ENCODE peak calls at places on chromosomes 7 and 10, in nine cellular contexts. Y, B, Z, J, R, A, P, S and E are unnamed samples.

GRCh38 chr7:31875424-31875823 is 188.4 kb downstream of the PPP1R17 start:
- DNase-seq in Y (no peak), B (no peak), Z (no peak), J (no peak), R (peak), A (peak), P (no peak), S (no peak), E (no peak)

GRCh38 chr10:71881956-71882355 is 30.9 kb upstream of the PSAP start:
- DNase-seq in Y (no peak), B (no peak), Z (no peak), J (no peak), R (no peak), A (no peak), P (no peak), S (no peak), E (no peak)

GRCh38 chr10:4830546-4830945 is 4.5 kb downstream of the AKR1E2 start:
- DNase-seq in Y (no peak), B (no peak), Z (no peak), J (no peak), R (no peak), A (no peak), P (no peak), S (no peak), E (no peak)

GRCh38 chr7:147894271-147894670 is 696.3 kb upstream of the C7orf33 start:
- DNase-seq in Y (no peak), B (no peak), Z (no peak), J (no peak), R (no peak), A (no peak), P (no peak), S (no peak), E (no peak)

GRCh38 chr10:15427836-15428414 is 56.8 kb upstream of the FAM171A1 start:
- DNase-seq in Y (no peak), B (no peak), Z (no peak), J (no peak), R (peak), A (no peak), P (peak), S (no peak), E (peak)

GRCh38 chr10:80464557-80465466 is 10.7 kb downstream of the TSPAN14 start:
- DNase-seq in Y (no peak), B (no peak), Z (no peak), J (peak), R (no peak), A (peak), P (no peak), S (no peak), E (no peak)

GRCh38 chr10:23981520-23982309 is 227.2 kb upstream of the KIAA1217 start:
- DNase-seq in Y (no peak), B (no peak), Z (no peak), J (no peak), R (no peak), A (no peak), P (no peak), S (no peak), E (no peak)

GRCh38 chr10:50561266-50561665 is 62.5 kb downstream of the SGMS1 start:
- DNase-seq in Y (no peak), B (no peak), Z (no peak), J (no peak), R (no peak), A (no peak), P (peak), S (no peak), E (no peak)

GRCh38 chr7:151351967-151352366 is 10.4 kb downstream of the NUB1 start:
- DNase-seq in Y (no peak), B (peak), Z (peak), J (no peak), R (no peak), A (no peak), P (no peak), S (no peak), E (peak)

GRCh38 chr10:13839430-13839986 is 252.7 kb downstream of the PRPF18 start:
- DNase-seq in Y (peak), B (no peak), Z (no peak), J (peak), R (peak), A (peak), P (peak), S (no peak), E (no peak)

GRCh38 chr7:101088858-101089529 is 3.7 kb downstream of the TRIM56 start:
- DNase-seq in Y (no peak), B (no peak), Z (no peak), J (no peak), R (no peak), A (no peak), P (no peak), S (no peak), E (no peak)

GRCh38 chr7:151110941-151111645 is 24.8 kb downstream of the AGAP3 start:
- DNase-seq in Y (peak), B (peak), Z (peak), J (peak), R (peak), A (peak), P (no peak), S (no peak), E (peak)

GRCh38 chr10:81728692-81729091 is 146.3 kb upstream of the NRG3 start:
- DNase-seq in Y (no peak), B (no peak), Z (no peak), J (no peak), R (no peak), A (no peak), P (no peak), S (no peak), E (no peak)

GRCh38 chr10:63069318-63069717 is 63.8 kb upstream of the NRBF2 start:
- DNase-seq in Y (no peak), B (no peak), Z (no peak), J (no peak), R (no peak), A (no peak), P (no peak), S (no peak), E (no peak)

GRCh38 chr10:60394444-60394843 is 4.8 kb upstream of the ANK3 start:
- DNase-seq in Y (no peak), B (peak), Z (peak), J (no peak), R (no peak), A (no peak), P (no peak), S (no peak), E (peak)

GRCh38 chr10:120841522-120842189 is 9.5 kb upstream of the WDR11 start:
- DNase-seq in Y (no peak), B (no peak), Z (no peak), J (no peak), R (no peak), A (no peak), P (no peak), S (no peak), E (no peak)

GRCh38 chr7:37448057-37448636 is 517 bp downstream of the ELMO1 start:
- DNase-seq in Y (no peak), B (peak), Z (no peak), J (peak), R (no peak), A (peak), P (no peak), S (no peak), E (peak)

GRCh38 chr10:128152741-128153583 is 26.7 kb upstream of the MKI67 start:
- DNase-seq in Y (no peak), B (no peak), Z (no peak), J (no peak), R (no peak), A (no peak), P (no peak), S (peak), E (no peak)

GRCh38 chr7:75740846-75741497 is 2.2 kb upstream of the HIP1 start:
- DNase-seq in Y (no peak), B (no peak), Z (no peak), J (no peak), R (peak), A (peak), P (no peak), S (no peak), E (no peak)

GRCh38 chr7:74482629-74483401 is 29.1 kb downstream of the GTF2IRD1 start:
- DNase-seq in Y (no peak), B (no peak), Z (no peak), J (no peak), R (peak), A (no peak), P (peak), S (no peak), E (no peak)

GRCh38 chr10:93039721-93040120 is 20.9 kb upstream of the CYP26C1 start:
- DNase-seq in Y (no peak), B (no peak), Z (no peak), J (no peak), R (peak), A (no peak), P (no peak), S (no peak), E (no peak)

GRCh38 chr7:75054744-75055527 is 18.7 kb downstream of the RCC1L start:
- DNase-seq in Y (peak), B (no peak), Z (no peak), J (peak), R (no peak), A (peak), P (peak), S (no peak), E (no peak)

GRCh38 chr7:37833107-37833817 is 15.1 kb upstream of the NME8 start:
- DNase-seq in Y (no peak), B (peak), Z (peak), J (no peak), R (peak), A (peak), P (no peak), S (no peak), E (peak)

GRCh38 chr10:70602665-70603438 is at the start of gene PRF1:
- DNase-seq in Y (no peak), B (peak), Z (peak), J (no peak), R (no peak), A (no peak), P (no peak), S (no peak), E (peak)

GRCh38 chr10:86601956-86602592 is 52.3 kb upstream of the OPN4 start:
- DNase-seq in Y (peak), B (no peak), Z (no peak), J (no peak), R (no peak), A (no peak), P (no peak), S (no peak), E (no peak)

GRCh38 chr10:57775250-57775649 is 492.4 kb downstream of the IPMK start:
- DNase-seq in Y (no peak), B (no peak), Z (no peak), J (no peak), R (no peak), A (no peak), P (no peak), S (no peak), E (no peak)

GRCh38 chr7:30430300-30430699 is 48.3 kb downstream of the NOD1 start:
- DNase-seq in Y (no peak), B (no peak), Z (no peak), J (no peak), R (peak), A (no peak), P (no peak), S (no peak), E (no peak)

GRCh38 chr7:132030883-132031282 is 474.5 kb upstream of the PODXL start:
- DNase-seq in Y (no peak), B (no peak), Z (no peak), J (no peak), R (no peak), A (no peak), P (no peak), S (no peak), E (no peak)

GRCh38 chr7:102152672-102153585 is 133.7 kb upstream of the SH2B2 start:
- DNase-seq in Y (no peak), B (no peak), Z (no peak), J (no peak), R (peak), A (peak), P (no peak), S (no peak), E (no peak)

GRCh38 chr7:73703985-73704639 is 15.4 kb downstream of the STX1A start:
- DNase-seq in Y (no peak), B (peak), Z (peak), J (no peak), R (peak), A (no peak), P (no peak), S (no peak), E (peak)

GRCh38 chr7:36165059-36165458 is 12.0 kb downstream of the EEPD1 start:
- DNase-seq in Y (no peak), B (no peak), Z (no peak), J (no peak), R (no peak), A (no peak), P (peak), S (no peak), E (no peak)

GRCh38 chr7:100897772-100898454 is 2.2 kb upstream of the ACHE start:
- DNase-seq in Y (no peak), B (no peak), Z (no peak), J (no peak), R (no peak), A (no peak), P (no peak), S (no peak), E (no peak)

GRCh38 chr10:15725603-15726002 is 5.9 kb upstream of the ITGA8 start:
- DNase-seq in Y (no peak), B (no peak), Z (no peak), J (no peak), R (peak), A (no peak), P (peak), S (no peak), E (peak)

GRCh38 chr10:113709221-113709838 is 29.6 kb downstream of the CASP7 start:
- DNase-seq in Y (no peak), B (no peak), Z (no peak), J (no peak), R (peak), A (no peak), P (peak), S (no peak), E (peak)

GRCh38 chr7:108875139-108875538 is 305.5 kb downstream of the DNAJB9 start:
- DNase-seq in Y (no peak), B (peak), Z (no peak), J (no peak), R (peak), A (no peak), P (no peak), S (no peak), E (no peak)

GRCh38 chr10:45008524-45009161 is 7.9 kb downstream of the ZNF22 start:
- DNase-seq in Y (no peak), B (peak), Z (peak), J (no peak), R (peak), A (peak), P (peak), S (no peak), E (peak)

GRCh38 chr7:55054252-55054651 is 35.4 kb downstream of the EGFR start:
- DNase-seq in Y (peak), B (no peak), Z (no peak), J (peak), R (no peak), A (no peak), P (no peak), S (no peak), E (no peak)
- H3K27ac ChIP-seq in Y (peak), B (no peak), Z (no peak), J (peak), R (peak), A (peak), P (no peak), S (peak), E (no peak)

GRCh38 chr7:78571292-78571691 is 772.7 kb downstream of the PHTF2 start:
- DNase-seq in Y (no peak), B (no peak), Z (no peak), J (no peak), R (no peak), A (no peak), P (no peak), S (no peak), E (no peak)
- H3K27ac ChIP-seq in Y (no peak), B (no peak), Z (no peak), J (no peak), R (no peak), A (no peak), P (no peak), S (no peak), E (no peak)

GRCh38 chr7:64882341-64883112 is 20.5 kb upstream of the ZNF273 start:
- DNase-seq in Y (peak), B (no peak), Z (no peak), J (peak), R (no peak), A (peak), P (no peak), S (peak), E (no peak)
- H3K27ac ChIP-seq in Y (no peak), B (no peak), Z (no peak), J (no peak), R (no peak), A (peak), P (no peak), S (peak), E (no peak)

DNA sequence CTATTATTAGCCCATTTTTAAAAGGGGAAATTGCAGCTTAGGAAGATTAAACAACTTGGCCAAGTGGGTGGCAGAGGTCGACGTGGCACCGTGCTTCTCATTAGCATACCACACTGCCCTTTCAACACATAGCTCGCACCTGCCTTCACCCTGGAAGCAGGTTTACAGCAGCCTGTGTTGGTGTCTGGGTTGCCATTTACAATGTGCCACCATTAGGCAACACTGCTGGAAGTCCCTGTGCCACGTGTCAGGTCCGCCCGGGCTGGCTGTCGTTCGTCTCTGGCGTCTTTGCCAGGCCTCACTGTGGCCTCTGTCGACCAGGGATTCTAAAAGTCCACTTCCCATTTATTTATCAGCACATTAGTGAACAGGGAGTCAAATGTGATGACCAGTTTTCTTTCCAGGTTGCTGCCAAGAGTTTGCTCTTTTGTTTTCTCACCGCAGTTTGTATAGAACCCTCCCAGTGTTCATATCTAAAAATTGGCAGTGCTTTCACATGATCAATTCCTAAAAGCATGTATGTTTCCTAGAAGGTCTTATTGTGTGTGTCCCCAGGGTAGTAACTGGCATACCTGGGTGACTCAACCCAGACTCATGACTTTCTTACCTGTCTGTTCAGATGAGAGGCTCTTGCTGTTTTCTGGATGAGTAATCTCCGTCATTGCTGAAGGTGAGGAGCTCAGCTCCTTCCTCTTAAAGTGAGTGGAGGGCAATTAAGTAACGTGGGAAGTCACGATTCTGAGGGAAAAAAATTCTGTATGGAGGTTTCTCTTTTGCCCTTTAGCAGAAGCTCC is 9.2 kb downstream of the INSIG1 start:
- DNase-seq in Y (no peak), B (no peak), Z (no peak), J (no peak), R (no peak), A (no peak), P (no peak), S (no peak), E (no peak)
- H3K27ac ChIP-seq in Y (no peak), B (no peak), Z (no peak), J (no peak), R (no peak), A (no peak), P (no peak), S (no peak), E (no peak)

GRCh38 chr7:42096262-42096661 is 140.7 kb downstream of the GLI3 start:
- DNase-seq in Y (no peak), B (no peak), Z (no peak), J (no peak), R (no peak), A (no peak), P (no peak), S (no peak), E (no peak)
- H3K27ac ChIP-seq in Y (no peak), B (no peak), Z (no peak), J (no peak), R (no peak), A (peak), P (peak), S (no peak), E (no peak)

GRCh38 chr7:24748521-24748920 is 8.7 kb downstream of the GSDME start:
- DNase-seq in Y (no peak), B (no peak), Z (no peak), J (no peak), R (no peak), A (no peak), P (no peak), S (no peak), E (no peak)
- H3K27ac ChIP-seq in Y (no peak), B (no peak), Z (no peak), J (no peak), R (no peak), A (no peak), P (no peak), S (no peak), E (no peak)

GRCh38 chr7:158371856-158372255 is 215.8 kb downstream of the PTPRN2 start:
- DNase-seq in Y (peak), B (no peak), Z (no peak), J (peak), R (no peak), A (no peak), P (no peak), S (no peak), E (no peak)

GRCh38 chr7:158375034-158375433 is 212.6 kb downstream of the PTPRN2 start:
- DNase-seq in Y (no peak), B (no peak), Z (no peak), J (peak), R (no peak), A (no peak), P (no peak), S (no peak), E (no peak)

GRCh38 chr7:158374586-158374985 is 213.0 kb downstream of the PTPRN2 start:
- DNase-seq in Y (no peak), B (no peak), Z (no peak), J (peak), R (no peak), A (no peak), P (no peak), S (no peak), E (no peak)

GRCh38 chr7:158372400-158373302 is 215.0 kb downstream of the PTPRN2 start:
- DNase-seq in Y (no peak), B (no peak), Z (no peak), J (peak), R (no peak), A (no peak), P (no peak), S (no peak), E (no peak)

DNA sequence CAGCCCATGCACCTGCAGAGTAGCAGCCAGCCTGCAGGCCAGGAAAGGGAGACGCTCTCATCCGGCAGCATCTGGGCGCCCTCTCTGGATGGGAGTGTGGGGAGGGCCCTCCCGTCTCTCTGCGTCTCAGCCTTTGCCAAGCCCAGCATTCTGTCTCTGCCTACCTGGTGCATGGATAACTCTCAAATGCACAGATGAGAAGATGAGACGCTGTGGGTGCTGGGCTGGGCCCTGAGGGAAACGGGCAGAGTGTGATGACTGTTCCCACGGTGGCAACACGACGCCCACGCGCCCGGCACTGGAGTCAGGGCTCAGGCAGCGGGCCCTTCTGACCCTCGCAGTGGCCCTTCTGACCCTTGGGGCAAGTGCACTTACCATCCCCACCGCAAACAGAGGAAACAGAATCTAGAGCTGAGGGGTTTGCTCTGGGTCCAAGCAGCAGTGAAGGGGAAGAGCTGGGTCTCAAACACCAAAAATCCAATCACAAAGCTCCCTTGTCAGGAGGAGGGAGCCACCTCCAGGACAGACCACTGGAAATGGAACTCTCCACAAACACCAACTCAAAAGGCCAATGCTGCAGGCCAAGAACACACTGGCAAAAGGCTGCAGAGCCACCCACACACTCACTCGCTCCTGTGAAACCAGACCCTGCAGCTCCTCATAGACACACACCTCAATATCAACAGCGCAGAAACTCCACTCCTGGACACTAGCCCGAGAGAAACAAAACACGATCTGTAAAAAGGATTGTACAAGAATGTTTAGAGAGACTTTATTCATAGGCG is 213.7 kb downstream of the PTPRN2 start:
- DNase-seq in Y (no peak), B (no peak), Z (no peak), J (peak), R (no peak), A (no peak), P (no peak), S (no peak), E (no peak)
- H3K27ac ChIP-seq in Y (no peak), B (no peak), Z (no peak), J (no peak), R (no peak), A (no peak), P (no peak), S (no peak), E (no peak)

GRCh38 chr10:7300327-7300726 is 110.5 kb downstream of the SFMBT2 start:
- DNase-seq in Y (no peak), B (no peak), Z (no peak), J (no peak), R (peak), A (no peak), P (peak), S (no peak), E (no peak)
- H3K27ac ChIP-seq in Y (no peak), B (no peak), Z (no peak), J (no peak), R (peak), A (no peak), P (no peak), S (no peak), E (no peak)